ENCODE peak calls at places on chromosomes 11 and 22, in seven cellular contexts. W is stimulated activated naive CD8-positive, alpha-beta T cell treated with anti-CD3 and anti-CD28 coated beads, Interleukin-15, amount 100 ng/mL, for 72 hours; D is stomach; G is iPS DF 6.9; Z is COR-L47; M is cerebellar cortex; H is DND-41. L is an unnamed sample.

GRCh38 chr11:79600747-79601146 is 159.9 kb upstream of the TENM4 start:
- DNase-seq in W (no peak), D (no peak), G (no peak), Z (no peak), M (no peak), H (no peak), L (no peak)

GRCh38 chr22:50507421-50507990 is at the start of gene LMF2:
- DNase-seq in W (peak), D (peak), G (no peak), Z (no peak), M (no peak), H (peak), L (no peak)

GRCh38 chr11:1888347-1888753 is 3.3 kb downstream of the PRR33 start:
- DNase-seq in W (no peak), D (no peak), G (no peak), Z (no peak), M (no peak), H (peak), L (no peak)

GRCh38 chr11:76655466-76656086 is 15.0 kb downstream of the LRRC32 start:
- DNase-seq in W (no peak), D (no peak), G (no peak), Z (no peak), M (no peak), H (no peak), L (no peak)

GRCh38 chr11:60763692-60764369 is 7.2 kb downstream of the MS4A15 start:
- DNase-seq in W (no peak), D (no peak), G (no peak), Z (no peak), M (no peak), H (no peak), L (no peak)

GRCh38 chr11:587978-588380 is 11.7 kb downstream of the PHRF1 start:
- DNase-seq in W (peak), D (no peak), G (no peak), Z (no peak), M (no peak), H (no peak), L (no peak)

GRCh38 chr11:43962383-43962969 is 20.0 kb downstream of the C11orf96 start:
- DNase-seq in W (no peak), D (no peak), G (no peak), Z (no peak), M (no peak), H (no peak), L (no peak)

GRCh38 chr11:15835705-15836411 is 520.5 kb downstream of the SOX6 start:
- DNase-seq in W (no peak), D (no peak), G (no peak), Z (no peak), M (no peak), H (no peak), L (no peak)

GRCh38 chr22:37484115-37485005 is 1.8 kb downstream of the MFNG start:
- DNase-seq in W (peak), D (peak), G (no peak), Z (no peak), M (no peak), H (peak), L (no peak)

GRCh38 chr11:26227311-26227710 is 104.6 kb upstream of the ANO3 start:
- DNase-seq in W (no peak), D (no peak), G (peak), Z (peak), M (peak), H (no peak), L (peak)

GRCh38 chr11:3942160-3942955 is 86.9 kb downstream of the STIM1 start:
- DNase-seq in W (no peak), D (peak), G (no peak), Z (no peak), M (no peak), H (peak), L (no peak)

GRCh38 chr11:75055511-75055910 is 41.2 kb downstream of the OR2AT4 start:
- DNase-seq in W (no peak), D (no peak), G (no peak), Z (no peak), M (no peak), H (no peak), L (no peak)

GRCh38 chr11:126628790-126629621 is 273.5 kb downstream of the ST3GAL4 start:
- DNase-seq in W (no peak), D (no peak), G (no peak), Z (peak), M (no peak), H (no peak), L (no peak)

GRCh38 chr11:19918302-19919049 is 205.8 kb downstream of the NAV2 start:
- DNase-seq in W (no peak), D (no peak), G (no peak), Z (no peak), M (no peak), H (no peak), L (no peak)

GRCh38 chr22:30325065-30325720 is 1.5 kb downstream of the TBC1D10A start:
- DNase-seq in W (no peak), D (peak), G (no peak), Z (no peak), M (no peak), H (no peak), L (peak)

GRCh38 chr22:19579880-19580279 is 55.7 kb upstream of the CLDN5 start:
- DNase-seq in W (peak), D (no peak), G (no peak), Z (no peak), M (no peak), H (peak), L (no peak)

GRCh38 chr11:21229224-21229623 is 559.8 kb downstream of the NELL1 start:
- DNase-seq in W (no peak), D (no peak), G (no peak), Z (no peak), M (no peak), H (no peak), L (no peak)

GRCh38 chr11:111923951-111924350 is 5.2 kb downstream of the C11orf52 start:
- DNase-seq in W (no peak), D (no peak), G (no peak), Z (no peak), M (no peak), H (no peak), L (no peak)

GRCh38 chr11:39745401-39745800 is 1714.1 kb downstream of the LRRC4C start:
- DNase-seq in W (no peak), D (no peak), G (no peak), Z (no peak), M (no peak), H (no peak), L (no peak)

GRCh38 chr22:43795320-43795719 is 16.8 kb downstream of the EFCAB6 start:
- DNase-seq in W (no peak), D (no peak), G (no peak), Z (no peak), M (no peak), H (no peak), L (no peak)

GRCh38 chr11:63244862-63245261 is 1.5 kb upstream of the SLC22A25 start:
- DNase-seq in W (no peak), D (no peak), G (no peak), Z (no peak), M (no peak), H (no peak), L (no peak)

GRCh38 chr22:27515091-27515523 is 286.4 kb downstream of the MN1 start:
- DNase-seq in W (no peak), D (no peak), G (no peak), Z (no peak), M (no peak), H (no peak), L (no peak)

GRCh38 chr11:63839508-63840355 is 822 bp downstream of the MARK2 start:
- DNase-seq in W (peak), D (peak), G (no peak), Z (no peak), M (no peak), H (peak), L (no peak)

GRCh38 chr22:30000566-30000965 is 79.7 kb upstream of the HORMAD2 start:
- DNase-seq in W (no peak), D (no peak), G (no peak), Z (no peak), M (no peak), H (no peak), L (no peak)

GRCh38 chr11:13140028-13140870 is 131.1 kb downstream of the RASSF10 start:
- DNase-seq in W (no peak), D (peak), G (no peak), Z (no peak), M (no peak), H (peak), L (peak)

GRCh38 chr22:25141994-25142620 is 57.6 kb upstream of the CRYBB3 start:
- DNase-seq in W (no peak), D (no peak), G (no peak), Z (no peak), M (no peak), H (no peak), L (no peak)

GRCh38 chr22:38572065-38572464 is 2.1 kb upstream of the DMC1 start:
- DNase-seq in W (peak), D (no peak), G (no peak), Z (peak), M (peak), H (peak), L (no peak)

L was measured in foreskin keratinocyte.